ENCODE peak calls at places on chromosomes 1 and 21, in four cellular contexts. Z is IMR-90, Q is left ventricle myocardium inferior, Y is keratinocyte. X is an unnamed sample.

GRCh38 chr1:21677168-21677567 is 8.0 kb upstream of the RAP1GAP start:
- DNase-seq in Y (no peak), Z (no peak), Q (no peak), X (no peak)

GRCh38 chr1:234535763-234536515 is 57.0 kb upstream of the TARBP1 start:
- DNase-seq in Q (peak; percentile 69), Y (no peak), Z (peak; percentile 70), X (peak; percentile 87)

GRCh38 chr1:230255116-230255515 is 171.0 kb downstream of the PGBD5 start:
- DNase-seq in Z (no peak), Q (no peak), Y (no peak), X (no peak)

GRCh38 chr1:162694911-162695310 is 62.6 kb downstream of the DDR2 start:
- DNase-seq in Z (no peak), Y (no peak), Q (no peak), X (no peak)

GRCh38 chr1:4969556-4970129 is 315.2 kb downstream of the AJAP1 start:
- DNase-seq in Y (no peak), Q (no peak), Z (no peak), X (no peak)

GRCh38 chr1:112674986-112675727 is 698 bp downstream of the MOV10 start:
- DNase-seq in Z (peak; percentile 6), Q (peak; percentile 49), Y (no peak), X (peak; percentile 18)

GRCh38 chr1:84283381-84283780 is 18.1 kb upstream of the SAMD13 start:
- DNase-seq in Y (no peak), Q (no peak), Z (no peak), X (no peak)

GRCh38 chr1:92993581-92993980 is 32.3 kb upstream of the DIPK1A start:
- DNase-seq in Y (no peak), Z (no peak), Q (no peak), X (no peak)

GRCh38 chr21:32241434-32241785 is 37.4 kb downstream of the MIS18A start:
- DNase-seq in Y (no peak), Z (no peak), Q (no peak), X (no peak)

GRCh38 chr1:180382326-180383115 is 119.9 kb downstream of the ACBD6 start:
- DNase-seq in Z (peak; percentile 3), Q (no peak), Y (no peak), X (peak; percentile 13)

GRCh38 chr1:56461158-56462127 is 117.9 kb downstream of the PLPP3 start:
- DNase-seq in Y (no peak), Z (no peak), Q (no peak), X (no peak)

GRCh38 chr1:28782011-28782410 is 30.0 kb upstream of the OPRD1 start:
- DNase-seq in Y (no peak), Z (no peak), Q (no peak), X (no peak)

GRCh38 chr1:107683198-107683657 is 281.8 kb downstream of the VAV3 start:
- DNase-seq in Z (no peak), Y (no peak), Q (no peak), X (no peak)

GRCh38 chr1:21293537-21294265 is 3.4 kb upstream of the ECE1 start:
- DNase-seq in Y (no peak), Q (no peak), Z (no peak), X (no peak)

GRCh38 chr1:63317007-63317813 is 5.2 kb upstream of the FOXD3 start:
- DNase-seq in Y (peak; percentile 13), Q (peak; percentile 32), Z (peak; percentile 41), X (peak; percentile 42)

GRCh38 chr1:91582431-91582921 is 81.8 kb downstream of the CDC7 start:
- DNase-seq in Y (peak; percentile 81), Z (peak; percentile 100), Q (no peak), X (peak; percentile 80)

GRCh38 chr1:227092054-227092453 is 152.0 kb downstream of the COQ8A start:
- DNase-seq in Y (no peak), Q (no peak), Z (peak; percentile 13), X (no peak)

GRCh38 chr1:241847796-241848668 is at the start of gene EXO1:
- DNase-seq in Z (peak; percentile 92), Q (peak; percentile 86), Y (no peak), X (peak; percentile 95)

GRCh38 chr1:91148641-91149069 is 126.8 kb upstream of the ZNF644 start:
- DNase-seq in Z (no peak), Q (no peak), Y (no peak), X (no peak)

GRCh38 chr1:207799989-207800648 is 48.3 kb downstream of the CD46 start:
- DNase-seq in Z (no peak), Y (no peak), Q (no peak), X (no peak)

GRCh38 chr1:184684285-184685077 is 70.2 kb downstream of the EDEM3 start:
- DNase-seq in Q (peak; percentile 33), Z (no peak), Y (no peak), X (no peak)

GRCh38 chr1:183319051-183319450 is 99.1 kb downstream of the NMNAT2 start:
- DNase-seq in Y (no peak), Q (no peak), Z (peak; percentile 19), X (no peak)

GRCh38 chr1:216458807-216459206 is 35.6 kb upstream of the USH2A start:
- DNase-seq in Z (no peak), Y (no peak), Q (no peak), X (peak; percentile 3)

GRCh38 chr1:150578278-150579109 is 916 bp downstream of the MCL1 start:
- DNase-seq in Z (peak; percentile 91), Q (peak; percentile 49), Y (no peak), X (peak; percentile 92)

GRCh38 chr1:202150607-202151006 is 6.1 kb upstream of the ARL8A start:
- DNase-seq in Z (no peak), Y (no peak), Q (no peak), X (no peak)
- H3K4me3 ChIP-seq in Z (no peak overlapping the region), Y (no peak overlapping the region), Q (no peak overlapping the region), X (no peak overlapping the region)

DNA sequence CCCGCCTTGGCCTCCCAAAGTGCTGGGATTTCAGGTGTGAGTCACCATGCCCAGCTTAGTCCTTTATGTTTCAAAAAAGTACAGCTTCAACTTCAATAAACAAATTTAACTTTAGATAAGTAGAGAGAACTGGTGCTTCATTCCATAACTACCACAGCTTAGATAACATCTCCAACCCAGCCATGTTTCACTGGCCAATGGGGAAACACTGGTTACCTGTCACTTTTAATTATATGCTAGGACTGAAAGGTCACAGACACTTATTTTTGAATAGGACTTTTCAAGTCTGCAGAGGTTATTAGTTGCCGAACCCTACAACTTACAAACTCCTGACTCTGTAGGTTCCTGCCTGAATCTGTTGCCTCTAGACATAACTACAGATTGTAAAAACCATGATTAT is 56.5 kb upstream of the ST6GALNAC3 start:
- DNase-seq in Z (no peak), Y (no peak), Q (no peak), X (no peak)
- TF ChIP-seq CTCF in Z (no peak), Y (no peak), Q (no peak), X (no peak)

GRCh38 chr1:54453089-54453488 is 46.9 kb upstream of the SSBP3 start:
- DNase-seq in Z (no peak), Q (no peak), Y (no peak), X (no peak)
- H3K4me3 ChIP-seq in Z (no peak overlapping the region), Q (no peak overlapping the region), Y (no peak overlapping the region), X (no peak overlapping the region)

DNA sequence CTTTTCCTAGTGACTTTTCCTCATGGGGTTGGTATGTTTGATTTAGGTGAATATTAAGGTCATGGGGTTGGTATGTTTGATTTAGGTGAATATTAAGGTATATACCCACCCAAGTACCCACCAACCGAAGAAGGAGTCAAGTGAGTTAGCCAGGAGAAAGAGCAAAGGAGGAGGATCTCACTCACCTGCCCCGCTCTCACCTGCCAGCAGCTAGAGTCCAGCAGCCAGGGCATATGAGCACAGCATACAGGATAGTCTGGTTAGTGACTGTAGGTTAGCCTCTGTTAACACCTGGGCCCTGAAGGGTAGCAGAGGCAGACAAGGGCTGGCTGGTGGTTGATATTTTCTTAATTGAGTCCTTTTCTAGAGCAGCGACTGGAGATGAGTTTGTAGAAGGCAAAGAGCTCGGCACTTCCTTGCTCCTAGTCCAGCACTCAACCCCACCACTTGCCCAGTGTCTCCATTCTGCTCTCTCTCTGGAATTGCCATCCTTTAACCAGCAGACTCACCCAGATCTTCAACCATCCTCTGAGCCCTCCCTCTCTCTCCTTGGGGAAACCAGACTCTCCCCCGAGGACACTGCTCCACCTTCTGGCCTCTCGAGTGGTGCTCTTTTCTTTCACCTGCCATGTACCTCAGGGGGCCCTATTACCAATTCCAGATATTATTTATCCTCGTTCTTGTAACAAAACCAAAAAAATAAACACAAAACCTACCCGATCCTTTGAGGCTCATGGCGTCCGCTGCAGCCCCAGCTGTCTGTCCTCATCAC is 16.3 kb upstream of the DESI2 start:
- DNase-seq in Q (no peak), Z (no peak), Y (no peak), X (no peak)
- TF ChIP-seq CTCF in Q (no peak), Z (no peak), Y (no peak), X (no peak)

GRCh38 chr1:221605569-221605968 is 136.3 kb downstream of the DUSP10 start:
- DNase-seq in Y (no peak), Z (no peak), Q (no peak), X (no peak)

GRCh38 chr1:221604948-221605347 is 136.9 kb downstream of the DUSP10 start:
- DNase-seq in Y (no peak), Q (no peak), Z (peak; percentile 30), X (no peak)

GRCh38 chr1:221606216-221606615 is 135.7 kb downstream of the DUSP10 start:
- DNase-seq in Q (no peak), Z (no peak), Y (no peak), X (no peak)

GRCh38 chr1:221611930-221612777 is 129.7 kb downstream of the DUSP10 start:
- DNase-seq in Q (peak; percentile 59), Z (peak; percentile 93), Y (no peak), X (peak; percentile 88)

GRCh38 chr1:221608835-221609320 is 133.0 kb downstream of the DUSP10 start:
- DNase-seq in Z (peak; percentile 10), Y (no peak), Q (no peak), X (no peak)
- H3K4me3 ChIP-seq in Z (no peak overlapping the region), Y (no peak overlapping the region), Q (no peak overlapping the region), X (no peak overlapping the region)

GRCh38 chr1:2209400-2210083 is 15.0 kb upstream of the FAAP20 start:
- DNase-seq in Y (no peak), Z (no peak), Q (no peak), X (no peak)

GRCh38 chr1:2206813-2207488 is 12.4 kb upstream of the FAAP20 start:
- DNase-seq in Q (no peak), Z (no peak), Y (no peak), X (no peak)

GRCh38 chr1:2210786-2211185 is 16.2 kb upstream of the FAAP20 start:
- DNase-seq in Z (no peak), Q (no peak), Y (no peak), X (no peak)

GRCh38 chr1:2210084-2210653 is 15.6 kb upstream of the FAAP20 start:
- DNase-seq in Z (no peak), Q (no peak), Y (no peak), X (no peak)

GRCh38 chr1:2208309-2209239 is 14.0 kb upstream of the FAAP20 start:
- DNase-seq in Q (peak; percentile 38), Y (no peak), Z (peak; percentile 88), X (peak; percentile 95)
- TF ChIP-seq CTCF in Q (no peak), Y (no peak), Z (no peak), X (no peak)

DNA sequence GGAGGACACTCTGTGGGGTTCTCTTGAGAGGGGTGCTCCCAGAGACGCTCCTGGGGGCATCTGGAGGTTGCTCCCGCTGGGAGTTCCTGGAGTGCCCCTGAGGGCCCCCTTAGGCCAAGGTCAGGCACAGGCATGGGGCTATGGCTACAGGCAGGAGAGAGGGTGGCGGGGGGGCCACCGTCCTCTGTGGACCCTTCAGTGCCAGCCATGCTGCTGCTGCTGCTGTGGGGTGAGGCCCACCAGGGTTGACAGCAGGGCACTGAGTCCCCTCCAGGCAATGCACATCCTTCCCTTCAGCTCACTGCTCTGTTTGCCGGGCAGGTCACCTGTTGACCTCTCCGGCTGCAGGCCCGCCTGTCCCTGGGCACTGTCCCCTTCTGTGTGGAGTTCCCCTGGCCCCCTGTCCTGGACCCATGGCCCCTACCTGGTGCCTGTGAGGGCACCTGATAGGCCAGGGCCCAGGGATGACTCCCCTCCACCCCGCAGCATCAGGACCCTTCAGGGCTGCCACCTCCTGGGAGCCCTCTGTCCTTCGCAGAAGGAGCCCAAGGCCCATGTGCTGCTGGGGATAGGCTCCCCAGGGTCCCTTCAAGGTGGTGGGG is 34.2 kb upstream of the ADARB1 start:
- DNase-seq in Q (no peak), Y (no peak), Z (no peak), X (no peak)
- H3K4me3 ChIP-seq in Q (no peak overlapping the region), Y (no peak overlapping the region), Z (no peak overlapping the region), X (no peak overlapping the region)

X was measured in astrocyte of the spinal cord.